ENCODE peak calls at places on chromosomes 16 and 17, in eight cellular contexts. X is HFFc6; O is AG08396; G is HL-60; U is NCI-H510A treated with DMSO at 0.1 percent for 48 hours; Z is activated T-helper 9 cell treated with anti-CD3 and anti-CD28 coated beads, Interleukin-2, amount 50 U/mL, for 16 hours; Q is SK-MEL-5; A is T-cell. J is an unnamed sample.

GRCh38 chr16:11629071-11630030 is 38.9 kb upstream of the SNN start:
- DNase-seq in X (no peak), O (no peak), G (peak; percentile 78), U (no peak), Z (no peak), Q (no peak), A (no peak), J (no peak)

GRCh38 chr17:67266496-67266895 is 21.5 kb upstream of the HELZ start:
- DNase-seq in X (no peak), O (no peak), G (no peak), U (no peak), Z (no peak), Q (no peak), A (no peak), J (no peak)

GRCh38 chr17:60134396-60135159 is 15.2 kb upstream of the CA4 start:
- DNase-seq in X (peak; percentile 45), O (peak; percentile 62), G (no peak), U (no peak), Z (no peak), Q (peak; percentile 30), A (no peak), J (no peak)

GRCh38 chr16:10297341-10298006 is 88.4 kb upstream of the ATF7IP2 start:
- DNase-seq in X (no peak), O (no peak), G (no peak), U (no peak), Z (no peak), Q (no peak), A (no peak), J (peak; percentile 60)

GRCh38 chr16:10946308-10946707 is 1.9 kb downstream of the CLEC16A start:
- DNase-seq in X (no peak), O (no peak), G (no peak), U (no peak), Z (no peak), Q (no peak), A (no peak), J (no peak)

GRCh38 chr17:42964161-42964932 is at the start of gene AARSD1:
- DNase-seq in X (peak; percentile 91), O (peak; percentile 90), G (peak; percentile 97), U (peak; percentile 92), Z (peak; percentile 83), Q (peak; percentile 93), A (peak; percentile 79), J (peak; percentile 84)

GRCh38 chr17:57600092-57600491 is 145.0 kb downstream of the CCDC182 start:
- DNase-seq in X (no peak), O (no peak), G (no peak), U (no peak), Z (no peak), Q (no peak), A (no peak), J (no peak)

GRCh38 chr17:19448341-19449268 is 37.6 kb downstream of the RNF112 start:
- DNase-seq in X (peak; percentile 95), O (peak; percentile 86), G (no peak), U (no peak), Z (no peak), Q (peak; percentile 95), A (no peak), J (peak; percentile 67)

GRCh38 chr16:85564277-85565051 is 48.7 kb upstream of the GSE1 start:
- DNase-seq in X (no peak), O (no peak), G (no peak), U (no peak), Z (no peak), Q (peak; percentile 19), A (no peak), J (no peak)

GRCh38 chr17:77692571-77693161 is 265.8 kb upstream of the TNRC6C start:
- DNase-seq in X (peak; percentile 12), O (no peak), G (no peak), U (no peak), Z (peak; percentile 6), Q (no peak), A (no peak), J (no peak)

GRCh38 chr16:4272114-4272954 is 489 bp downstream of the TFAP4 start:
- DNase-seq in X (no peak), O (peak; percentile 65), G (peak; percentile 78), U (peak; percentile 68), Z (no peak), Q (peak; percentile 33), A (no peak), J (no peak)

J was measured in C1 segment of cervical spinal cord.